ENCODE peak calls at places on chromosomes 6 and 20, in ten cellular contexts. One of them, this sample, is unnamed.

GRCh38 chr20:38286586-38287502 is 17.1 kb upstream of the BPI start:
- DNase-seq in epithelial cell of proximal tubule: no peak
- DNase-seq in sigmoid colon: peak
- DNase-seq in RWPE1: no peak
- DNase-seq in AG04450: no peak
- DNase-seq in GM12865: no peak
- DNase-seq in uterus: no peak
- DNase-seq in AG09309: no peak
- DNase-seq in tibial artery: no peak
- DNase-seq in WTC11: no peak
- DNase-seq in this sample: no peak

GRCh38 chr20:47785900-47786762 is 850 bp upstream of the SULF2 start:
- DNase-seq in RWPE1: peak
- DNase-seq in uterus: peak
- DNase-seq in GM12865: peak
- DNase-seq in sigmoid colon: peak
- DNase-seq in tibial artery: peak
- DNase-seq in AG04450: no peak
- DNase-seq in WTC11: peak
- DNase-seq in AG09309: peak
- DNase-seq in epithelial cell of proximal tubule: peak
- DNase-seq in this sample: no peak

GRCh38 chr6:30515967-30516753 is 26.9 kb downstream of the HLA-E start:
- DNase-seq in AG09309: peak
- DNase-seq in AG04450: peak
- DNase-seq in sigmoid colon: peak
- DNase-seq in epithelial cell of proximal tubule: peak
- DNase-seq in tibial artery: peak
- DNase-seq in WTC11: peak
- DNase-seq in GM12865: peak
- DNase-seq in uterus: peak
- DNase-seq in RWPE1: peak
- DNase-seq in this sample: peak

GRCh38 chr20:63291811-63292210 is 1.2 kb upstream of the COL20A1 start:
- DNase-seq in AG09309: no peak
- DNase-seq in GM12865: no peak
- DNase-seq in WTC11: no peak
- DNase-seq in sigmoid colon: no peak
- DNase-seq in epithelial cell of proximal tubule: no peak
- DNase-seq in RWPE1: no peak
- DNase-seq in uterus: no peak
- DNase-seq in tibial artery: no peak
- DNase-seq in AG04450: no peak
- DNase-seq in this sample: no peak

GRCh38 chr6:31114540-31114876 is at the start of gene PSORS1C1:
- DNase-seq in sigmoid colon: peak
- DNase-seq in epithelial cell of proximal tubule: peak
- DNase-seq in tibial artery: peak
- DNase-seq in AG04450: peak
- DNase-seq in GM12865: no peak
- DNase-seq in WTC11: no peak
- DNase-seq in RWPE1: peak
- DNase-seq in AG09309: peak
- DNase-seq in uterus: peak
- DNase-seq in this sample: no peak

GRCh38 chr20:9392892-9393857 is 121.2 kb upstream of the LAMP5 start:
- DNase-seq in sigmoid colon: peak
- DNase-seq in epithelial cell of proximal tubule: no peak
- DNase-seq in AG09309: no peak
- DNase-seq in WTC11: peak
- DNase-seq in tibial artery: peak
- DNase-seq in GM12865: peak
- DNase-seq in AG04450: no peak
- DNase-seq in RWPE1: peak
- DNase-seq in uterus: peak
- DNase-seq in this sample: no peak

GRCh38 chr6:6851059-6851658 is 256.6 kb upstream of the RREB1 start:
- DNase-seq in AG04450: peak
- DNase-seq in GM12865: peak
- DNase-seq in uterus: peak
- DNase-seq in tibial artery: peak
- DNase-seq in WTC11: no peak
- DNase-seq in sigmoid colon: peak
- DNase-seq in AG09309: peak
- DNase-seq in RWPE1: peak
- DNase-seq in epithelial cell of proximal tubule: peak
- DNase-seq in this sample: no peak

GRCh38 chr6:46491789-46492547 is 719 bp upstream of the RCAN2 start:
- DNase-seq in AG09309: no peak
- DNase-seq in GM12865: no peak
- DNase-seq in sigmoid colon: no peak
- DNase-seq in AG04450: no peak
- DNase-seq in epithelial cell of proximal tubule: no peak
- DNase-seq in WTC11: peak
- DNase-seq in RWPE1: peak
- DNase-seq in tibial artery: peak
- DNase-seq in uterus: peak
- DNase-seq in this sample: peak

GRCh38 chr6:39791311-39791710 is 865 bp upstream of the DAAM2 start:
- DNase-seq in uterus: no peak
- DNase-seq in AG04450: no peak
- DNase-seq in WTC11: no peak
- DNase-seq in tibial artery: no peak
- DNase-seq in AG09309: no peak
- DNase-seq in sigmoid colon: no peak
- DNase-seq in epithelial cell of proximal tubule: no peak
- DNase-seq in RWPE1: no peak
- DNase-seq in GM12865: no peak
- DNase-seq in this sample: no peak

GRCh38 chr6:39792501-39793450 is 600 bp downstream of the DAAM2 start:
- DNase-seq in epithelial cell of proximal tubule: no peak
- DNase-seq in WTC11: no peak
- DNase-seq in GM12865: no peak
- DNase-seq in uterus: peak
- DNase-seq in sigmoid colon: peak
- DNase-seq in tibial artery: no peak
- DNase-seq in AG04450: no peak
- DNase-seq in RWPE1: no peak
- DNase-seq in AG09309: no peak
- DNase-seq in this sample: no peak

GRCh38 chr6:39790772-39791171 is 1.4 kb upstream of the DAAM2 start:
- DNase-seq in RWPE1: no peak
- DNase-seq in AG09309: no peak
- DNase-seq in sigmoid colon: no peak
- DNase-seq in uterus: no peak
- DNase-seq in AG04450: no peak
- DNase-seq in epithelial cell of proximal tubule: no peak
- DNase-seq in WTC11: no peak
- DNase-seq in tibial artery: no peak
- DNase-seq in GM12865: no peak
- DNase-seq in this sample: no peak

GRCh38 chr6:39793528-39793927 is 1.4 kb downstream of the DAAM2 start:
- DNase-seq in GM12865: no peak
- DNase-seq in RWPE1: no peak
- DNase-seq in AG09309: no peak
- DNase-seq in WTC11: no peak
- DNase-seq in AG04450: no peak
- DNase-seq in uterus: no peak
- DNase-seq in epithelial cell of proximal tubule: no peak
- DNase-seq in sigmoid colon: no peak
- DNase-seq in tibial artery: no peak
- DNase-seq in this sample: no peak

DNA sequence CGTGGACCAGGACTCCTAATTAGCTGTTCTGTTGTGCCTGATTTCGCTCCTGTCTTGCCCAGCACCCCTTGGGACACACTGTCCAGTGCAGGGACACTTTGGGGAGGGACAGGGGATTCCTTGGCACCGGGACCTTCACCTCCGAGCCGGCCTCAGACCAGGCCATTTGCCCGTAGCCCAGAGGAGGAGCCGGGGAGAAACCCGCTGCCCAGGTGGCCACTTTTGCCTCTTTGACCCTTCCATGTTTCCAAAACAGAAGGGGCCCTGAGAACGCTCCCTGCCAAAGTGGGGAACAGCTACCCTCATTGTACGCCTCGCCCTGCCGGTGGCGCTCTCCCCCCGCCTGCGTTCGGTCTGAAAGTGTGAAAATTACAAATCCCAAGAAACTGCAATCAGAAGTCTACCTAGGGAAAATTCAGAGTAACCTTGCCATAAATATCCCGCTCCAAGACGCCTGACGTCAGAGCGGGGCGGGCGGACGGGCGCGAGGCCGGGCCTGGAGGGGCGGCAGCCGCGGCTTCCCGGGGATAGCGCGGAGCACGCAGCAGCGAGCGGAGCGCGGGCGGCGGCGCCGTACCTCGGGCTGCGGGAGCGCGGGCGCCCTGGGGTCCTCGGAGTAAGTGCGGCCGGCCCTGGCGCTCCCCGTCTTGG is at the start of gene DAAM2:
- DNase-seq in RWPE1: no peak
- DNase-seq in epithelial cell of proximal tubule: no peak
- DNase-seq in AG09309: no peak
- DNase-seq in uterus: peak
- DNase-seq in WTC11: peak
- DNase-seq in AG04450: no peak
- DNase-seq in tibial artery: peak
- DNase-seq in GM12865: no peak
- DNase-seq in sigmoid colon: peak
- DNase-seq in this sample: no peak
- TF ChIP-seq CTCF in RWPE1: no peak
- TF ChIP-seq CTCF in epithelial cell of proximal tubule: peak
- TF ChIP-seq CTCF in AG09309: peak
- TF ChIP-seq CTCF in uterus: peak
- TF ChIP-seq CTCF in WTC11: no peak
- TF ChIP-seq CTCF in AG04450: peak
- TF ChIP-seq CTCF in tibial artery: peak
- TF ChIP-seq CTCF in GM12865: no peak
- TF ChIP-seq CTCF in sigmoid colon: no peak
- TF ChIP-seq CTCF in this sample: no peak

DNA sequence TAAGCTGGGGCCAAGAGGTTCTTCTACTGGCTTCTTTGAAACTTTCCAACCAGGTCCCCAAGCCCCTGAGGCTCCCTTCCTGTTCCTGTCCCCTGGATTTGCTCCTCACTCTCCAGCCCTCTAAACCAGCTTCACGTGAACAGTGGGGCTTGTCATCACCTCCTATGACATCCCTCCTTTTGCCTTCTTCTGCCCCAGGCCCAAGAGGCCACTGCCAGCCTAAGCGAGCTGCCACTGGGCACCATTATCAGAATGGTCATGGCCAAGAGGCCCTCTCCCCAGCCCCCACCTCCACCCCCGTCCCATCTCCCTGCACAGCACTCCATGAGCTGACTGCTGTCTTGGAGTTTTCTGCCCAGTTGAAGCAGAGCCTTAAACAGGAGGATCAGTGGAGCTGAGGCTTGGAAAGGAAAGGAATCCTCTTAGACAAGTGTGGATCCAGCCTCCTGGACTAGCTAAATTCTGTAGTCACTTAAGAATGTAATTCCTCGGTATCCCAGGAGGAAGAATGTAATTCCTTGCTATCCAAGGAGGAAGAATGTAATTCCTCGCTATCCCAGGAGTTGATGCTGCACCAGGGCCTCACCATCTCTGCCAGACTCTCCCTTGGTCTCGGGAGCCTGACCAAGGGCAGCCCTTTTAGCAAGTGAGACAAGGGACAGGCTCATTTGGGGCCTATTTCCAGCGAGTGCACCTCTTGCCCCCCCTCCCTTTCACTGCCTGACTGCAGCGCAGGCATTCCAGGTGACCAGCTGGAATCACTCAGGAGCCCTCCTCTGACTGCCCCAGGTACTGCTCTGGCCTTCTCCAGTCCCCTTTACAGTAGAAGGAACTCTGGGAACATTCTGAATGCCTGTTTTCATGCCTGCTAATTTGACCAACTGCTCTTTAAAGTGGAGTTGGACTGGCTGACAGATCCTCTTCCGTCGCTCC is 76.4 kb downstream of the TCP11 start:
- DNase-seq in epithelial cell of proximal tubule: no peak
- DNase-seq in AG09309: no peak
- DNase-seq in RWPE1: no peak
- DNase-seq in tibial artery: no peak
- DNase-seq in GM12865: no peak
- DNase-seq in sigmoid colon: no peak
- DNase-seq in WTC11: no peak
- DNase-seq in AG04450: no peak
- DNase-seq in uterus: no peak
- DNase-seq in this sample: no peak
- TF ChIP-seq CTCF in epithelial cell of proximal tubule: no peak
- TF ChIP-seq CTCF in AG09309: no peak
- TF ChIP-seq CTCF in RWPE1: no peak
- TF ChIP-seq CTCF in tibial artery: no peak
- TF ChIP-seq CTCF in GM12865: no peak
- TF ChIP-seq CTCF in sigmoid colon: no peak
- TF ChIP-seq CTCF in WTC11: no peak
- TF ChIP-seq CTCF in AG04450: no peak
- TF ChIP-seq CTCF in uterus: no peak
- TF ChIP-seq CTCF in this sample: no peak

GRCh38 chr6:2213082-2213481 is 32.3 kb downstream of the GMDS start:
- DNase-seq in AG04450: no peak
- DNase-seq in sigmoid colon: no peak
- DNase-seq in RWPE1: no peak
- DNase-seq in uterus: no peak
- DNase-seq in epithelial cell of proximal tubule: no peak
- DNase-seq in GM12865: no peak
- DNase-seq in WTC11: no peak
- DNase-seq in AG09309: no peak
- DNase-seq in tibial artery: no peak
- DNase-seq in this sample: no peak

GRCh38 chr6:2204272-2204671 is 41.1 kb downstream of the GMDS start:
- DNase-seq in epithelial cell of proximal tubule: no peak
- DNase-seq in uterus: no peak
- DNase-seq in tibial artery: no peak
- DNase-seq in sigmoid colon: no peak
- DNase-seq in RWPE1: no peak
- DNase-seq in AG04450: no peak
- DNase-seq in WTC11: no peak
- DNase-seq in GM12865: no peak
- DNase-seq in AG09309: no peak
- DNase-seq in this sample: no peak

GRCh38 chr6:2205396-2205795 is 40.0 kb downstream of the GMDS start:
- DNase-seq in sigmoid colon: no peak
- DNase-seq in uterus: no peak
- DNase-seq in epithelial cell of proximal tubule: no peak
- DNase-seq in RWPE1: no peak
- DNase-seq in AG09309: no peak
- DNase-seq in GM12865: no peak
- DNase-seq in AG04450: no peak
- DNase-seq in tibial artery: no peak
- DNase-seq in WTC11: no peak
- DNase-seq in this sample: no peak

DNA sequence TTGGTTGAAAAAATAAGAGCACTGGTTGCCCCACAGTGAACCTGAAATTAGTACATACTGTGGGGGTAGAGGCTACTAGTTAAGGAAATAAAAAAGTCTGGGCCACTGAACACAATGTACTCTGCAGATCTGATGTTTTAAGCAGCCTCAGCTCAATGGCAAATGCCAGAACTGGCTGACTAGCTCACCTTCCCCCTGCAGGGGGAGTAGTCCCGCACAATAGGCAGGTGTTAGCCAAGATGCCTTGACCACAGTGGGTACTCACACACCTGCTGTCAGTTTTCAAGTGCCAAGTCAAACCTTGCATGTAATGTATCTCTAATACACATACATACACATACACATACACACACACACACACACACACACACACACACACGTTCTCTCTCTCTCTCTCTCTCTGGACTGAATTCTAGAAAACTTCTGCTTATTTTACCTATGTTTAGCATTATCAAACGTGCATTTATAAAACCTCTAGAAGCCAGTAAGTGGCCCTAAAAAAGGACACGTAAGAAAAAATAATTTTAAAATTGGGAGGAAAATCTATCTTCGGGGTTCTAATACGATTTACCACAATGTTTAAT is 36.1 kb downstream of the GMDS start:
- DNase-seq in epithelial cell of proximal tubule: no peak
- DNase-seq in AG04450: no peak
- DNase-seq in uterus: no peak
- DNase-seq in tibial artery: no peak
- DNase-seq in AG09309: no peak
- DNase-seq in RWPE1: peak
- DNase-seq in sigmoid colon: no peak
- DNase-seq in GM12865: peak
- DNase-seq in WTC11: peak
- DNase-seq in this sample: no peak
- TF ChIP-seq CTCF in epithelial cell of proximal tubule: peak
- TF ChIP-seq CTCF in AG04450: peak
- TF ChIP-seq CTCF in uterus: no peak
- TF ChIP-seq CTCF in tibial artery: peak
- TF ChIP-seq CTCF in AG09309: peak
- TF ChIP-seq CTCF in RWPE1: peak
- TF ChIP-seq CTCF in sigmoid colon: peak
- TF ChIP-seq CTCF in GM12865: peak
- TF ChIP-seq CTCF in WTC11: peak
- TF ChIP-seq CTCF in this sample: peak

GRCh38 chr6:85127179-85127498 is 322.7 kb upstream of the NT5E start:
- DNase-seq in sigmoid colon: no peak
- DNase-seq in GM12865: no peak
- DNase-seq in tibial artery: no peak
- DNase-seq in RWPE1: no peak
- DNase-seq in epithelial cell of proximal tubule: no peak
- DNase-seq in AG04450: no peak
- DNase-seq in WTC11: no peak
- DNase-seq in AG09309: no peak
- DNase-seq in uterus: no peak
- DNase-seq in this sample: no peak
- TF ChIP-seq CTCF in sigmoid colon: no peak
- TF ChIP-seq CTCF in GM12865: no peak
- TF ChIP-seq CTCF in tibial artery: no peak
- TF ChIP-seq CTCF in RWPE1: no peak
- TF ChIP-seq CTCF in epithelial cell of proximal tubule: no peak
- TF ChIP-seq CTCF in AG04450: no peak
- TF ChIP-seq CTCF in WTC11: no peak
- TF ChIP-seq CTCF in AG09309: no peak
- TF ChIP-seq CTCF in uterus: no peak
- TF ChIP-seq CTCF in this sample: no peak

This sample was measured in natural killer cell.